ENCODE peak calls at places on chromosomes 1 and 21, in four cellular contexts. A is H9, N is IMR-90, I is H1. M is an unnamed sample.

GRCh38 chr1:28591708-28592313 is at the start of gene RAB42:
- DNase-seq in N (no peak), I (peak), A (peak), M (peak)

GRCh38 chr1:2288816-2289536 is 60.9 kb downstream of the SKI start:
- DNase-seq in A (no peak), I (no peak), N (no peak), M (no peak)

GRCh38 chr21:31686272-31686913 is 26.9 kb downstream of the SOD1 start:
- DNase-seq in A (no peak), N (no peak), I (no peak), M (no peak)

GRCh38 chr21:32605469-32605868 is 6.7 kb downstream of the CFAP298 start:
- DNase-seq in I (no peak), N (no peak), A (no peak), M (no peak)

GRCh38 chr1:41499591-41499990 is 15.1 kb upstream of the EDN2 start:
- DNase-seq in A (no peak), N (no peak), I (no peak), M (no peak)

GRCh38 chr1:160471253-160471652 is 51.8 kb downstream of the SLAMF6 start:
- DNase-seq in N (no peak), I (no peak), A (no peak), M (no peak)

GRCh38 chr1:41486053-41486891 is 1.8 kb upstream of the EDN2 start:
- DNase-seq in A (no peak), I (no peak), N (peak), M (peak)

GRCh38 chr1:107963601-107964396 is 1.2 kb downstream of the VAV3 start:
- DNase-seq in N (no peak), A (peak), I (peak), M (peak)

GRCh38 chr1:11388617-11389016 is 90.3 kb upstream of the DISP3 start:
- DNase-seq in I (no peak), A (peak), N (no peak), M (no peak)

DNA sequence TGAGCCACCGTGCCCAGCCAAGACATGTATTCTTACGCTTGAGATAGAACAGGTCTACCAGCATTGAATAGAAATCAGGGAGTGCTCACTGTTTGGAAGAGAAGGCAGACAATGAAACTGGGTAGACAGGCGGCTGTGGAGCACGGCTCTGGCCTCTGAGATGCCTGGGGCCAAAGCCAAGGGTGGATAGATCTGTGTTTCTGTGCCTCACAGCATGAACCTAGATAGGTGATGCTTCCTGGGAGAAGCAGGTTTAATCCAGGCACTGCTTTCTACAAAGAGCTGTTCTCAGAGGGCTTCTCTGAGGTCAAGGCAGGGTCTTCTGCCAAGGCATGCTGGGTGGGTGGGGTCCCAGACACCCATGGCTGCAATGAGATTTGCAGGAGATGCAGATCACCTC is 24.6 kb upstream of the PRSS38 start:
- DNase-seq in N (no peak), A (no peak), I (no peak), M (no peak)
- H3K56ac ChIP-seq in N (no peak), A (no peak), I (no peak), M (no peak)

GRCh38 chr1:38285807-38286530 is 239.4 kb upstream of the POU3F1 start:
- DNase-seq in A (no peak), N (no peak), I (peak), M (peak)

GRCh38 chr1:38284953-38285352 is 238.4 kb upstream of the POU3F1 start:
- DNase-seq in A (no peak), N (no peak), I (peak), M (no peak)

GRCh38 chr1:38287036-38287435 is 240.4 kb upstream of the POU3F1 start:
- DNase-seq in N (no peak), I (peak), A (no peak), M (no peak)

GRCh38 chr1:38287547-38287946 is 241.0 kb upstream of the POU3F1 start:
- DNase-seq in I (peak), A (no peak), N (no peak), M (no peak)

GRCh38 chr1:38283736-38284470 is 237.3 kb upstream of the POU3F1 start:
- DNase-seq in I (peak), A (peak), N (no peak), M (no peak)
- H2BK120ac ChIP-seq in I (peak), A (no peak), N (no peak), M (no peak)

GRCh38 chr1:24900985-24901781 is 28.9 kb downstream of the RUNX3 start:
- DNase-seq in A (no peak), I (peak), N (no peak), M (no peak)
- H3K4me2 ChIP-seq in A (no peak), I (no peak), N (no peak), M (no peak)

GRCh38 chr1:67540025-67540732 is 110.0 kb upstream of the SERBP1 start:
- DNase-seq in I (no peak), N (no peak), A (no peak), M (peak)

GRCh38 chr1:67535474-67535873 is 105.3 kb upstream of the SERBP1 start:
- DNase-seq in I (peak), N (peak), A (peak), M (peak)

GRCh38 chr1:67537647-67538018 is 107.4 kb upstream of the SERBP1 start:
- DNase-seq in I (no peak), N (no peak), A (no peak), M (no peak)

GRCh38 chr1:67534627-67535065 is 104.4 kb upstream of the SERBP1 start:
- DNase-seq in N (peak), A (no peak), I (no peak), M (no peak)

GRCh38 chr1:67536957-67537646 is 106.9 kb upstream of the SERBP1 start:
- DNase-seq in N (no peak), A (no peak), I (no peak), M (no peak)
- H3K56ac ChIP-seq in N (no peak), A (no peak), I (no peak), M (no peak)

DNA sequence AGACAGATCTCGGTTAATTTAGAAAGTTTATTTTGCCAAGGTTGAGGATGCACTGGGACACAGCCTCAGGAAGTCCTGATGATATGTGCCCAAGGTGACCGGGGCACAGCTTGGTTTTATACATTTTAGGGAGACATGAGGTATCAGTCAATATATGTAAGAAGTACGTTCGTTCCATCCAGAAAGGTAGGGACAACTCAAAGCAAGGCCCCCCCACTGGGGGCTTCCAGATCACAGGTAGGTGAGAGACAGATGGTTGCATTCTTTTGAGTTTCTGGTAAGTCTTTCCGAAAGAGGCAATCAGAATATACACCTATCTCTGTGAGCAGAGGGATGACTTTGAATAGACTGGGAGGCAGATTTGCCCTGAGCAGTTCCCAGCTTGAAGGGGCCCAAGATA is 60.4 kb upstream of the VTCN1 start:
- DNase-seq in N (no peak), A (no peak), I (no peak), M (peak)
- H2BK120ac ChIP-seq in N (no peak), A (no peak), I (no peak), M (no peak)

GRCh38 chr1:102897537-102897936 is 210.8 kb downstream of the COL11A1 start:
- DNase-seq in N (peak), I (no peak), A (no peak), M (no peak)
- H3K4me2 ChIP-seq in N (peak), I (no peak), A (no peak), M (no peak)

DNA sequence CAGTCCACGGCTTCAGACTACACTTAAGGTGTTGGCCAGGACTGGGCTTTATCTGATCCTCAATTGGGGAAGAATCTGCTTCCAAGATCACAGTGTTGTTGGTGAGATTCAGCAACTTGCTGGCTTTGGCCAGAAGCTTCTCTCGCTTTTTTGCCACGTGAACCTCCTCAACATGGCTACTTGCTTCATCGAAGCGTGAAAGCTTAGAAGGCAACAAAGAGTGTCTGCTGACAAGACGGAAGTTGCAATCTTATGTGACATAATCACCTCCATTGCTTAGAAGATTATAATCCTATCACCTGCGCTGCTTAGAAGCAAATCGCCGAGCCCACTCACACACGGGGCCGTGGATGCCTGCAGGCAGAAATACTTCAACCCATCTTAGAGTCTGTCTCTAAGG is 10.4 kb upstream of the ITPKB start:
- DNase-seq in N (no peak), I (no peak), A (no peak), M (no peak)
- H3K56ac ChIP-seq in N (no peak), I (no peak), A (no peak), M (no peak)

DNA sequence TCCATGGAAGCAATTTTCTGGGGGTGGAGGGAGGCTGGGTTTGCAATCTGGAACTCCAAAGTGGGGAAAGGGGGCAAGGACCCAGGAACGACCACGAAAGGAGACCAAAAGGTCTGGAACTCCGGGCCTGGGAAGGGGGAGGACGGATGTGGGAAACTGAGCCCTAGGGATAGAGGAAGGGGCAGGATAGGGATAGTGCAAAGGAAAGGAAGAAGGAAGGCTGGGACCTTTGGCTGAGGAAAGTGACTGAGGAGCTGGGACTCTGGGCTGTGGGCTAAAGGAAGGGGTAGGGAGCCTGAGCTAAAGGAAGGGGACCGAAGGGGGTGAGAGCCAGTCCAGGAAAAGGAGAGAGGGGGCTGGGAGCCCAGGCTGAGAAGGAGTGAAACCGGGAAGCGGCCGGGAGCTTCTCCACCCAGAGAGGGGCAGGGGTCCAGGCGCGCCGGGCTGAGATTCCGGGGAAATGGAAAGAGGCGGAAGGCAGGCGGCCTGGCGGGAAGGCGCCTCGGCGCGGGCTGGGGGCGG is 395 bp downstream of the SLC9A1 start:
- DNase-seq in I (no peak), A (no peak), N (no peak), M (no peak)
- H2BK120ac ChIP-seq in I (no peak), A (no peak), N (peak), M (no peak)

GRCh38 chr1:57304591-57304990 is 119.3 kb downstream of the DAB1 start:
- DNase-seq in N (no peak), A (no peak), I (no peak), M (no peak)
- H3K4me2 ChIP-seq in N (no peak), A (no peak), I (no peak), M (no peak)

M was measured in mesendoderm.